ENCODE peak calls at places on chromosome 19, in nine cellular contexts. Q is T-cell; O is central memory CD4-positive, alpha-beta T cell; V is SK-N-SH; I is body of pancreas; S is adipocyte; M is HT-29; P is AG20443; H is hepatocyte. T is an unnamed sample.

GRCh38 chr19:34662919-34663318 is 14.0 kb downstream of the SCGB2B2 start:
- DNase-seq in Q (peak; percentile 55), O (peak; percentile 54), V (peak; percentile 68), I (peak; percentile 30), S (peak; percentile 45), M (peak; percentile 84), P (peak; percentile 33), H (no peak), T (no peak)

GRCh38 chr19:16367269-16367683 is 42.6 kb downstream of the KLF2 start:
- DNase-seq in Q (peak; percentile 68), O (peak; percentile 80), V (no peak), I (no peak), S (no peak), M (no peak), P (no peak), H (no peak), T (no peak)

GRCh38 chr19:35212241-35212640 is 16.3 kb downstream of the FAM187B start:
- DNase-seq in Q (no peak), O (no peak), V (no peak), I (no peak), S (no peak), M (no peak), P (no peak), H (no peak), T (no peak)

GRCh38 chr19:42422576-42423461 is 4.4 kb downstream of the LIPE start:
- DNase-seq in Q (peak; percentile 53), O (peak; percentile 63), V (peak; percentile 85), I (peak; percentile 23), S (no peak), M (peak; percentile 79), P (peak; percentile 9), H (peak; percentile 66), T (no peak)

GRCh38 chr19:4061178-4061682 is 5.5 kb downstream of the ZBTB7A start:
- DNase-seq in Q (peak; percentile 42), O (peak; percentile 23), V (no peak), I (peak; percentile 94), S (peak; percentile 32), M (peak; percentile 82), P (peak; percentile 76), H (peak; percentile 85), T (no peak)

GRCh38 chr19:1274081-1274851 is 1.1 kb upstream of the FAM174C start:
- DNase-seq in Q (no peak), O (no peak), V (no peak), I (peak; percentile 38), S (no peak), M (no peak), P (no peak), H (no peak), T (no peak)

GRCh38 chr19:16153582-16154336 is 10.3 kb downstream of the HSH2D start:
- DNase-seq in Q (no peak), O (no peak), V (no peak), I (no peak), S (no peak), M (no peak), P (no peak), H (peak; percentile 24), T (no peak)

GRCh38 chr19:45613926-45614725 is 12.1 kb upstream of the GPR4 start:
- DNase-seq in Q (no peak), O (no peak), V (no peak), I (peak; percentile 23), S (peak; percentile 88), M (peak; percentile 97), P (peak; percentile 93), H (peak; percentile 83), T (peak; percentile 75)

GRCh38 chr19:3503036-3503572 is 2.6 kb upstream of the DOHH start:
- DNase-seq in Q (no peak), O (no peak), V (no peak), I (no peak), S (no peak), M (no peak), P (no peak), H (no peak), T (no peak)

GRCh38 chr19:28313633-28314032 is 899.3 kb downstream of the UQCRFS1 start:
- DNase-seq in Q (no peak), O (no peak), V (no peak), I (peak; percentile 55), S (peak; percentile 0), M (no peak), P (peak; percentile 90), H (no peak), T (peak; percentile 62)

GRCh38 chr19:51471527-51471926 is 6.8 kb upstream of the CEACAM18 start:
- DNase-seq in Q (no peak), O (no peak), V (no peak), I (no peak), S (no peak), M (no peak), P (no peak), H (no peak), T (no peak)

GRCh38 chr19:51181377-51181912 is 39.3 kb downstream of the SIGLEC7 start:
- DNase-seq in Q (no peak), O (no peak), V (no peak), I (no peak), S (no peak), M (no peak), P (no peak), H (no peak), T (no peak)

GRCh38 chr19:39145180-39145953 is 19.8 kb downstream of the PAK4 start:
- DNase-seq in Q (no peak), O (no peak), V (no peak), I (peak; percentile 31), S (no peak), M (peak; percentile 86), P (no peak), H (peak; percentile 71), T (no peak)

GRCh38 chr19:51535535-51535934 is 4.1 kb upstream of the SIGLEC6 start:
- DNase-seq in Q (no peak), O (no peak), V (no peak), I (no peak), S (no peak), M (no peak), P (no peak), H (no peak), T (no peak)

GRCh38 chr19:18481505-18482222 is 40.2 kb downstream of the ELL start:
- DNase-seq in Q (no peak), O (no peak), V (no peak), I (no peak), S (no peak), M (no peak), P (no peak), H (no peak), T (no peak)

GRCh38 chr19:18282021-18282787 is 782 bp upstream of the JUND start:
- DNase-seq in Q (no peak), O (no peak), V (peak; percentile 62), I (no peak), S (no peak), M (no peak), P (peak; percentile 41), H (no peak), T (no peak)

GRCh38 chr19:10889880-10890279 is 18.5 kb downstream of the CARM1 start:
- DNase-seq in Q (no peak), O (no peak), V (no peak), I (no peak), S (no peak), M (no peak), P (no peak), H (no peak), T (no peak)

GRCh38 chr19:23203841-23204344 is 46.3 kb downstream of the ZNF724 start:
- DNase-seq in Q (no peak), O (no peak), V (no peak), I (no peak), S (no peak), M (no peak), P (peak; percentile 25), H (no peak), T (no peak)

GRCh38 chr19:29952646-29953045 is 10.6 kb downstream of the URI1 start:
- DNase-seq in Q (no peak), O (no peak), V (no peak), I (no peak), S (no peak), M (no peak), P (no peak), H (no peak), T (no peak)

GRCh38 chr19:45667620-45668341 is at the start of gene GIPR:
- DNase-seq in Q (peak; percentile 54), O (peak; percentile 25), V (peak; percentile 74), I (peak; percentile 67), S (peak; percentile 41), M (peak; percentile 76), P (peak; percentile 61), H (peak; percentile 81), T (no peak)

GRCh38 chr19:41698746-41699230 is 9.6 kb upstream of the CEACAM5 start:
- DNase-seq in Q (no peak), O (no peak), V (no peak), I (peak; percentile 58), S (no peak), M (peak; percentile 80), P (no peak), H (no peak), T (no peak)

GRCh38 chr19:51098366-51099069 is 9.7 kb downstream of the CTU1 start:
- DNase-seq in Q (peak; percentile 52), O (peak; percentile 10), V (no peak), I (no peak), S (no peak), M (no peak), P (no peak), H (peak; percentile 34), T (no peak)

GRCh38 chr19:47652285-47652684 is 43.4 kb downstream of the BICRA start:
- DNase-seq in Q (no peak), O (no peak), V (no peak), I (no peak), S (no peak), M (no peak), P (no peak), H (no peak), T (no peak)

GRCh38 chr19:18415177-18415867 is 3.9 kb upstream of the SSBP4 start:
- DNase-seq in Q (no peak), O (no peak), V (no peak), I (peak; percentile 62), S (peak; percentile 53), M (no peak), P (peak; percentile 67), H (peak; percentile 70), T (peak; percentile 57)

GRCh38 chr19:6613711-6614110 is 22.8 kb upstream of the CD70 start:
- DNase-seq in Q (no peak), O (no peak), V (no peak), I (no peak), S (no peak), M (no peak), P (no peak), H (no peak), T (no peak)

GRCh38 chr19:18610245-18610555 is 2.5 kb upstream of the TMEM59L start:
- DNase-seq in Q (no peak), O (no peak), V (peak; percentile 37), I (no peak), S (no peak), M (no peak), P (no peak), H (no peak), T (no peak)

GRCh38 chr19:2533686-2534085 is 57.8 kb downstream of the GADD45B start:
- DNase-seq in Q (no peak), O (no peak), V (no peak), I (no peak), S (no peak), M (no peak), P (no peak), H (no peak), T (no peak)

GRCh38 chr19:48400018-48400742 is 6.7 kb downstream of the GRIN2D start:
- DNase-seq in Q (peak; percentile 43), O (no peak), V (peak; percentile 65), I (no peak), S (no peak), M (peak; percentile 54), P (peak; percentile 92), H (peak; percentile 70), T (peak; percentile 48)

GRCh38 chr19:55094456-55095259 is 19.0 kb downstream of the EPS8L1 start:
- DNase-seq in Q (no peak), O (no peak), V (no peak), I (no peak), S (no peak), M (no peak), P (no peak), H (no peak), T (no peak)

GRCh38 chr19:1110809-1111640 is 7.2 kb downstream of the GPX4 start:
- DNase-seq in Q (no peak), O (no peak), V (no peak), I (no peak), S (no peak), M (no peak), P (no peak), H (no peak), T (no peak)

GRCh38 chr19:1266116-1266817 is 2.9 kb upstream of the CIRBP start:
- DNase-seq in Q (peak; percentile 75), O (peak; percentile 77), V (peak; percentile 93), I (peak; percentile 82), S (peak; percentile 93), M (peak; percentile 83), P (peak; percentile 88), H (peak; percentile 96), T (no peak)